ENCODE peak calls at places on chromosome 6, in seven cellular contexts. N is CD8-positive, alpha-beta T cell; K is esophagus squamous epithelium; L is left ventricle myocardium inferior; H is mammary epithelial cell; Y is hepatocyte; W is osteoblast. J is an unnamed sample.

GRCh38 chr6:29965873-29966601 is 23.7 kb downstream of the HLA-A start:
- DNase-seq in N (peak; percentile 32), H (peak; percentile 67), Y (peak; percentile 61), W (no peak), K (no peak), L (peak; percentile 88), J (peak; percentile 76)

GRCh38 chr6:86871681-86872080 is 65.6 kb upstream of the HTR1E start:
- DNase-seq in L (no peak), H (no peak), K (no peak), W (no peak), N (no peak), Y (no peak), J (no peak)

GRCh38 chr6:165055231-165055630 is 254.2 kb downstream of the C6orf118 start:
- DNase-seq in L (no peak), K (no peak), N (no peak), H (no peak), W (peak; percentile 65), Y (peak; percentile 11), J (no peak)

GRCh38 chr6:40299666-40300065 is 287.5 kb downstream of the LRFN2 start:
- DNase-seq in Y (no peak), N (no peak), W (no peak), L (no peak), H (no peak), K (no peak), J (no peak)

GRCh38 chr6:43916091-43916923 is 146.3 kb downstream of the VEGFA start:
- DNase-seq in Y (no peak), L (no peak), H (no peak), N (no peak), K (no peak), W (peak; percentile 86), J (no peak)

GRCh38 chr6:163513570-163514166 is 99.2 kb downstream of the QKI start:
- DNase-seq in K (no peak), H (no peak), W (no peak), N (no peak), L (no peak), Y (peak; percentile 6), J (no peak)

GRCh38 chr6:72203983-72204382 is 317.6 kb downstream of the RIMS1 start:
- DNase-seq in Y (no peak), K (no peak), H (no peak), L (no peak), N (no peak), W (no peak), J (no peak)

GRCh38 chr6:66264376-66264775 is 557.4 kb upstream of the EYS start:
- DNase-seq in L (no peak), H (no peak), W (no peak), K (no peak), Y (no peak), N (no peak), J (no peak)

DNA sequence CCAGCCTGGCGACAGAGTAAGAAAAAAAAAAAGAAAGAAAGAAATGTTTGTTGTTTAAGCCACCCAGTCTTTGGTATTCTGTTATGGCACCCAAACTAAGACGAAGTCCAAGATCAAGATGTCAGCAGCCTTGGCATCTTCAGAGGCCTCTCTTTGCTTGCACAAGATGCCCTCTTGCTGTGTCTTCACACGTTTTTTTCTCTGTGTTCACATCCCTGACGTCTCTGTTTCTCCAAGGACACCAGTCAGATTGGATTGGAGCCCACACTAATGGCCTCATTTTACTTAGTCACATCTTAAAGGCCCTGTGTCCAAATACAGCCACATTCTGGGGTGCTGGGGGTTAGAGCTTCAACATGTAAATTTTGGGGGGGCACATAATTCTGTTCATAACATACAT is 380.9 kb downstream of the GJA1 start:
- DNase-seq in Y (no peak), W (no peak), H (no peak), K (no peak), N (no peak), L (no peak), J (no peak)
- H3K4me1 ChIP-seq in Y (peaks cover 12% of the 10 kb centered on the region), W (peaks cover 8% of the 10 kb centered on the region), H (no peaks in the 10 kb centered on the region), K (no peaks in the 10 kb centered on the region), N (no peaks in the 10 kb centered on the region), L (no peaks in the 10 kb centered on the region), J (peaks cover 3% of the 10 kb centered on the region)

GRCh38 chr6:130148181-130148580 is 74.6 kb downstream of the SAMD3 start:
- DNase-seq in H (no peak), K (no peak), W (no peak), L (no peak), N (no peak), Y (no peak), J (no peak)
- TF ChIP-seq CTCF in H (peak; percentile 5), K (no peak), W (peak; percentile 24), L (no peak), N (no peak), Y (no peak), J (no peak)

GRCh38 chr6:137487947-137488735 is 6.1 kb downstream of the OLIG3 start:
- DNase-seq in K (no peak), N (no peak), L (no peak), Y (no peak), H (no peak), W (no peak), J (no peak)
- H3K9me3 ChIP-seq in K (no peaks in the 10 kb centered on the region), N (no peaks in the 10 kb centered on the region), L (peaks cover 1% of the 10 kb centered on the region), Y (no peaks in the 10 kb centered on the region), H (no peaks in the 10 kb centered on the region), W (no peaks in the 10 kb centered on the region), J (no peaks in the 10 kb centered on the region)

GRCh38 chr6:109454483-109455160 is 950 bp downstream of the MICAL1 start:
- DNase-seq in L (no peak), N (peak; percentile 59), Y (peak; percentile 45), H (no peak), W (peak; percentile 91), K (peak; percentile 31), J (peak; percentile 40)

GRCh38 chr6:109453156-109453555 is 2.4 kb downstream of the MICAL1 start:
- DNase-seq in L (no peak), Y (no peak), W (peak; percentile 69), H (no peak), N (no peak), K (no peak), J (no peak)

GRCh38 chr6:109452181-109452580 is 3.4 kb downstream of the MICAL1 start:
- DNase-seq in N (no peak), K (no peak), L (no peak), H (no peak), Y (no peak), W (peak; percentile 73), J (no peak)

GRCh38 chr6:109455161-109455501 is 441 bp downstream of the MICAL1 start:
- DNase-seq in Y (peak; percentile 38), W (no peak), L (no peak), H (peak; percentile 27), N (peak; percentile 32), K (no peak), J (no peak)

DNA sequence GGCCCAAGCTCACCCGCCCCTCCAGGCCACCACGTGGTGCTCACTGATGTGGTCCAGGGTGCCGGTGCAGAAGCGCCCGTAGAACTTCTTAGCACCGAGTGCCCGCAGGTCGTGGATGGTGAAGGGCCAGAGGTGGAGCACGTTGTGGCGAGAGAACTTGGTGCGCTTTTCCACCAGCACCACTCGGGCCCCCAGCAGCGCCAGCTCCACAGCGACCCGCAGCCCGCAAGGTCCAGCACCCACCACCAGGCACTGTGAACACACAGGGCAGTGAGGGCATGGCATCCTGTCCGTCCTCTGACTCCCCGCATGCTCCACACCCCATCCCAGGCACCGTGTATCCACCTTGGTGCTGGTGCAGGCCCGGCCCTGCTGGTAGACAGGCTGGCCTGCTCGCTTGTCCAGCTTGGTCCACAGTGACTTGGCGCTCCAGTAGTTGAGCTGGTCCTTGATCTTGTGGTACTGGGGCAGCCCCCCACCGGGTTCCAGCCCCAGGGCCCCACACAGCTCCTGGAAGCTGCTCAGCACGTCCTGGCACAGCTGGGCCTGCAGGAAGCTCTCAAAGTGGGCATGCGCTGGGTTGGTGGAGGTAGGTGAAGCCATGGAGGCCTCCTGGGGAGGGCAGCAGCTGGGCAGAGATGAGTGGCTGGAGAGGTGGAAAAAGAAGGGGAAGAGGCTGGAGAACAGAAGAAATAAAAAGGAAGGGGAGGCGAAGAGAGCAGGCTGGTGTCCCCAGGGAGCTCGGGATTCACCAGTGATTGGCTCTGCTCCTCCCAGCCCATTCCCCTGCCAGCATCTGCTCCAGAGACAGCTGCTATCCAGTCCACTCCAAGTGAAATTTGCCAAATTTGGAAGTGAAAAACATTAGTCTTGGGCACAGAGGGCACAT is 1.7 kb downstream of the MICAL1 start:
- DNase-seq in H (no peak), L (peak; percentile 46), K (no peak), Y (no peak), W (no peak), N (no peak), J (no peak)
- H3K4me1 ChIP-seq in H (peaks cover 10% of the 10 kb centered on the region), L (peaks cover 45% of the 10 kb centered on the region), K (peaks cover 73% of the 10 kb centered on the region), Y (peaks cover 6% of the 10 kb centered on the region), W (peaks cover 4% of the 10 kb centered on the region), N (peaks cover 67% of the 10 kb centered on the region), J (peaks cover 3% of the 10 kb centered on the region)